ENCODE peak calls at places on chromosomes 12 and 14, in four cellular contexts. K, J, I and B are unnamed samples.
A peak's percentile ranks its signal among the peaks of the same experiment; 100 is the strongest.

GRCh38 chr12:22787557-22787956 is 162.6 kb downstream of the ETNK1 start:
- DNase-seq in K (no peak), J (no peak), I (no peak), B (no peak)

GRCh38 chr12:121926874-121927706 is 8.7 kb downstream of the CFAP251 start:
- DNase-seq in K (no peak), J (no peak), I (no peak), B (no peak)

GRCh38 chr14:93538411-93538810 is 107.7 kb downstream of the UNC79 start:
- DNase-seq in K (no peak), J (no peak), I (no peak), B (no peak)

GRCh38 chr14:95482967-95483842 is 33.2 kb downstream of the SYNE3 start:
- DNase-seq in K (peak; percentile 98), J (peak; percentile 94), I (no peak), B (peak; percentile 97)

GRCh38 chr14:63248211-63248610 is 44.0 kb downstream of the RHOJ start:
- DNase-seq in K (peak; percentile 15), J (peak; percentile 53), I (no peak), B (peak; percentile 71)

GRCh38 chr14:36619853-36620252 is 37.4 kb upstream of the NKX2-8 start:
- DNase-seq in K (peak; percentile 38), J (no peak), I (no peak), B (no peak)

GRCh38 chr12:49868952-49869815 is 26.3 kb upstream of the BCDIN3D start:
- DNase-seq in K (peak; percentile 81), J (peak; percentile 96), I (peak; percentile 84), B (peak; percentile 99)

GRCh38 chr12:3216726-3217682 is 139.8 kb downstream of the TSPAN9 start:
- DNase-seq in K (peak; percentile 47), J (peak; percentile 83), I (no peak), B (peak; percentile 91)

GRCh38 chr12:44674866-44675265 is 201.2 kb downstream of the NELL2 start:
- DNase-seq in K (no peak), J (no peak), I (no peak), B (no peak)

GRCh38 chr12:18482601-18483120 is 221.3 kb downstream of the PIK3C2G start:
- DNase-seq in K (no peak), J (no peak), I (no peak), B (no peak)

GRCh38 chr14:103879570-103880333 is 32.4 kb upstream of the PPP1R13B start:
- DNase-seq in K (no peak), J (peak; percentile 47), I (no peak), B (peak; percentile 59)

GRCh38 chr14:95255487-95255886 is 64.2 kb downstream of the CLMN start:
- DNase-seq in K (no peak), J (peak; percentile 34), I (peak; percentile 39), B (peak; percentile 9)